ENCODE peak calls at places on chromosomes 16 and 17, in eight cellular contexts. N, Q, S, Y, B, O, F and P are unnamed samples.

GRCh38 chr17:6455321-6455705 is 11.1 kb downstream of the PIMREG start:
- DNase-seq in N (peak), Q (peak), S (no peak), Y (no peak), B (no peak), O (peak), F (no peak), P (no peak)

GRCh38 chr17:51251010-51251409 is 8.8 kb downstream of the MBTD1 start:
- DNase-seq in N (no peak), Q (no peak), S (no peak), Y (no peak), B (no peak), O (no peak), F (no peak), P (no peak)

GRCh38 chr17:50637829-50638571 is 3.3 kb downstream of the ABCC3 start:
- DNase-seq in N (no peak), Q (peak), S (no peak), Y (no peak), B (no peak), O (no peak), F (no peak), P (no peak)

GRCh38 chr17:44314869-44315661 is 6.7 kb downstream of the RUNDC3A start:
- DNase-seq in N (peak), Q (peak), S (peak), Y (no peak), B (no peak), O (peak), F (no peak), P (no peak)

GRCh38 chr16:70735141-70735979 is 49.5 kb upstream of the MTSS2 start:
- DNase-seq in N (no peak), Q (no peak), S (no peak), Y (no peak), B (peak), O (no peak), F (no peak), P (no peak)

GRCh38 chr17:34706029-34706428 is 126.6 kb downstream of the TMEM132E start:
- DNase-seq in N (no peak), Q (no peak), S (peak), Y (no peak), B (peak), O (no peak), F (peak), P (no peak)

GRCh38 chr17:41013606-41014005 is 4.7 kb upstream of the KRTAP3-1 start:
- DNase-seq in N (no peak), Q (no peak), S (no peak), Y (no peak), B (no peak), O (no peak), F (no peak), P (no peak)

GRCh38 chr16:57794849-57795430 is 7.4 kb downstream of the KIFC3 start:
- DNase-seq in N (no peak), Q (no peak), S (no peak), Y (no peak), B (no peak), O (no peak), F (no peak), P (no peak)

GRCh38 chr17:28975031-28975430 is 23.7 kb upstream of the PHF12 start:
- DNase-seq in N (no peak), Q (no peak), S (no peak), Y (no peak), B (no peak), O (no peak), F (no peak), P (no peak)

GRCh38 chr16:12458591-12459400 is 344.9 kb downstream of the CPPED1 start:
- DNase-seq in N (no peak), Q (no peak), S (no peak), Y (no peak), B (no peak), O (no peak), F (no peak), P (no peak)

GRCh38 chr16:84928679-84929420 is 82.5 kb downstream of the ZDHHC7 start:
- DNase-seq in N (peak), Q (no peak), S (no peak), Y (no peak), B (no peak), O (peak), F (peak), P (no peak)

GRCh38 chr17:38498353-38498752 is 70.1 kb downstream of the ARHGAP23 start:
- DNase-seq in N (no peak), Q (no peak), S (no peak), Y (no peak), B (no peak), O (no peak), F (no peak), P (no peak)

GRCh38 chr16:87317766-87318121 is 552 bp upstream of the C16orf95 start:
- DNase-seq in N (peak), Q (peak), S (peak), Y (no peak), B (no peak), O (peak), F (no peak), P (no peak)

GRCh38 chr16:20814761-20815160 is 8.4 kb downstream of the REXO5 start:
- DNase-seq in N (no peak), Q (no peak), S (no peak), Y (no peak), B (peak), O (no peak), F (no peak), P (no peak)